ENCODE peak calls at places on chromosome 6, in nine cellular contexts. X is heart right ventricle; G is stomach; E is BE2C; U is cardiac muscle cell; V is CD8-positive, alpha-beta T cell; D is IMR-90; H is choroid plexus epithelial cell; J is BJ. M is an unnamed sample.

GRCh38 chr6:149862901-149863595 is 1.1 kb downstream of the LRP11 start:
- DNase-seq in X (peak), G (peak), E (peak), U (peak), V (no peak), D (peak), H (peak), J (no peak), M (no peak)

GRCh38 chr6:131510094-131510493 is 62.9 kb upstream of the ARG1 start:
- DNase-seq in X (no peak), G (no peak), E (no peak), U (no peak), V (no peak), D (no peak), H (no peak), J (no peak), M (no peak)

GRCh38 chr6:107822154-107823046 is 1.7 kb downstream of the SCML4 start:
- DNase-seq in X (no peak), G (no peak), E (no peak), U (peak), V (no peak), D (no peak), H (peak), J (no peak), M (no peak)

GRCh38 chr6:169328112-169328801 is 74.6 kb upstream of the THBS2 start:
- DNase-seq in X (no peak), G (no peak), E (no peak), U (peak), V (no peak), D (peak), H (peak), J (no peak), M (no peak)

GRCh38 chr6:113875470-113875869 is 18.3 kb downstream of the MARCKS start:
- DNase-seq in X (no peak), G (no peak), E (no peak), U (peak), V (no peak), D (peak), H (peak), J (no peak), M (no peak)

GRCh38 chr6:119256978-119257462 is 92.5 kb downstream of the MAN1A1 start:
- DNase-seq in X (no peak), G (no peak), E (no peak), U (no peak), V (no peak), D (no peak), H (no peak), J (no peak), M (no peak)

GRCh38 chr6:135534773-135535380 is 37.3 kb upstream of the AHI1 start:
- DNase-seq in X (no peak), G (no peak), E (no peak), U (peak), V (no peak), D (peak), H (peak), J (no peak), M (no peak)

GRCh38 chr6:79373246-79373645 is 138.8 kb upstream of the HMGN3 start:
- DNase-seq in X (no peak), G (peak), E (no peak), U (no peak), V (no peak), D (no peak), H (no peak), J (no peak), M (no peak)

GRCh38 chr6:35972471-35972985 is 51.6 kb upstream of the SRPK1 start:
- DNase-seq in X (no peak), G (no peak), E (peak), U (no peak), V (no peak), D (no peak), H (no peak), J (no peak), M (no peak)

GRCh38 chr6:169158750-169159149 is 94.9 kb downstream of the THBS2 start:
- DNase-seq in X (no peak), G (no peak), E (no peak), U (peak), V (no peak), D (peak), H (no peak), J (no peak), M (no peak)

GRCh38 chr6:134182528-134182927 is 130.1 kb upstream of the SLC2A12 start:
- DNase-seq in X (no peak), G (no peak), E (no peak), U (no peak), V (no peak), D (no peak), H (no peak), J (no peak), M (no peak)

GRCh38 chr6:110041149-110041548 is 63.0 kb downstream of the GPR6 start:
- DNase-seq in X (no peak), G (no peak), E (no peak), U (no peak), V (no peak), D (no peak), H (no peak), J (no peak), M (no peak)

GRCh38 chr6:69985180-69985579 is 118.8 kb downstream of the COL19A1 start:
- DNase-seq in X (no peak), G (no peak), E (no peak), U (no peak), V (no peak), D (no peak), H (peak), J (no peak), M (no peak)

GRCh38 chr6:139161817-139162284 is 27.0 kb downstream of the HECA start:
- DNase-seq in X (no peak), G (no peak), E (no peak), U (no peak), V (no peak), D (no peak), H (no peak), J (no peak), M (no peak)

GRCh38 chr6:61809004-61809595 is 476.9 kb downstream of the KHDRBS2 start:
- DNase-seq in X (no peak), G (no peak), E (no peak), U (peak), V (no peak), D (no peak), H (peak), J (no peak), M (no peak)

GRCh38 chr6:73309784-73310502 is 44.1 kb downstream of the DPPA5 start:
- DNase-seq in X (peak), G (peak), E (peak), U (peak), V (no peak), D (peak), H (peak), J (no peak), M (peak)

GRCh38 chr6:35310265-35310831 is 12.7 kb downstream of the DEF6 start:
- DNase-seq in X (no peak), G (no peak), E (no peak), U (no peak), V (no peak), D (no peak), H (no peak), J (no peak), M (no peak)

GRCh38 chr6:151391471-151392428 is at the start of gene ZBTB2:
- DNase-seq in X (peak), G (peak), E (peak), U (peak), V (peak), D (peak), H (peak), J (peak), M (peak)

GRCh38 chr6:147331401-147331800 is 127.2 kb downstream of the STXBP5 start:
- DNase-seq in X (no peak), G (no peak), E (no peak), U (no peak), V (no peak), D (no peak), H (no peak), J (no peak), M (no peak)

GRCh38 chr6:127146935-127147334 is 28.5 kb downstream of the RSPO3 start:
- DNase-seq in X (no peak), G (no peak), E (no peak), U (peak), V (no peak), D (peak), H (peak), J (peak), M (peak)

GRCh38 chr6:13814938-13815575 is 700 bp upstream of the MCUR1 start:
- DNase-seq in X (no peak), G (no peak), E (no peak), U (peak), V (no peak), D (no peak), H (peak), J (no peak), M (no peak)

GRCh38 chr6:165663283-165663735 is 268 bp upstream of the PDE10A start:
- DNase-seq in X (peak), G (no peak), E (no peak), U (peak), V (no peak), D (peak), H (peak), J (no peak), M (no peak)

GRCh38 chr6:53822355-53823115 is 27.7 kb downstream of the LRRC1 start:
- DNase-seq in X (no peak), G (no peak), E (no peak), U (no peak), V (no peak), D (peak), H (no peak), J (no peak), M (no peak)

GRCh38 chr6:20404641-20405032 is 3.0 kb downstream of the E2F3 start:
- DNase-seq in X (no peak), G (no peak), E (peak), U (peak), V (peak), D (peak), H (peak), J (no peak), M (no peak)

GRCh38 chr6:32886674-32887383 is 32.8 kb downstream of the PSMB9 start:
- DNase-seq in X (peak), G (no peak), E (no peak), U (peak), V (no peak), D (peak), H (peak), J (peak), M (no peak)

GRCh38 chr6:951782-952181 is 258.8 kb upstream of the EXOC2 start:
- DNase-seq in X (no peak), G (no peak), E (no peak), U (no peak), V (no peak), D (no peak), H (no peak), J (no peak), M (no peak)

GRCh38 chr6:72850469-72850868 is 228.6 kb downstream of the KCNQ5 start:
- DNase-seq in X (no peak), G (no peak), E (no peak), U (no peak), V (no peak), D (no peak), H (no peak), J (no peak), M (no peak)

GRCh38 chr6:125191916-125192609 is 38.5 kb downstream of the TPD52L1 start:
- DNase-seq in X (peak), G (peak), E (peak), U (peak), V (no peak), D (peak), H (peak), J (no peak), M (no peak)

GRCh38 chr6:14912226-14912625 is 333.6 kb upstream of the JARID2 start:
- DNase-seq in X (no peak), G (no peak), E (no peak), U (peak), V (no peak), D (no peak), H (peak), J (no peak), M (no peak)

GRCh38 chr6:103672169-103672568 is 1187.5 kb downstream of the HACE1 start:
- DNase-seq in X (no peak), G (no peak), E (no peak), U (no peak), V (no peak), D (no peak), H (peak), J (no peak), M (peak)

GRCh38 chr6:135025775-135026174 is 28.8 kb downstream of the HBS1L start:
- DNase-seq in X (no peak), G (no peak), E (no peak), U (no peak), V (no peak), D (no peak), H (no peak), J (no peak), M (no peak)

GRCh38 chr6:154432533-154433476 is 76.2 kb upstream of the IPCEF1 start:
- DNase-seq in X (no peak), G (no peak), E (no peak), U (peak), V (no peak), D (no peak), H (peak), J (no peak), M (no peak)

GRCh38 chr6:106037060-106037459 is 49.1 kb upstream of the PRDM1 start:
- DNase-seq in X (no peak), G (no peak), E (no peak), U (no peak), V (no peak), D (peak), H (peak), J (peak), M (no peak)

GRCh38 chr6:13989424-13990144 is 64.8 kb downstream of the RNF182 start:
- DNase-seq in X (no peak), G (no peak), E (no peak), U (no peak), V (no peak), D (peak), H (peak), J (no peak), M (no peak)

GRCh38 chr6:156659317-156660198 is 117.6 kb upstream of the ARID1B start:
- DNase-seq in X (no peak), G (no peak), E (no peak), U (no peak), V (no peak), D (no peak), H (no peak), J (no peak), M (no peak)

GRCh38 chr6:317452-318144 is 25.3 kb downstream of the DUSP22 start:
- DNase-seq in X (no peak), G (no peak), E (no peak), U (no peak), V (no peak), D (no peak), H (no peak), J (no peak), M (no peak)

GRCh38 chr6:34316442-34317171 is 67.8 kb upstream of the SMIM29 start:
- DNase-seq in X (no peak), G (no peak), E (no peak), U (no peak), V (no peak), D (no peak), H (no peak), J (no peak), M (no peak)

DNA sequence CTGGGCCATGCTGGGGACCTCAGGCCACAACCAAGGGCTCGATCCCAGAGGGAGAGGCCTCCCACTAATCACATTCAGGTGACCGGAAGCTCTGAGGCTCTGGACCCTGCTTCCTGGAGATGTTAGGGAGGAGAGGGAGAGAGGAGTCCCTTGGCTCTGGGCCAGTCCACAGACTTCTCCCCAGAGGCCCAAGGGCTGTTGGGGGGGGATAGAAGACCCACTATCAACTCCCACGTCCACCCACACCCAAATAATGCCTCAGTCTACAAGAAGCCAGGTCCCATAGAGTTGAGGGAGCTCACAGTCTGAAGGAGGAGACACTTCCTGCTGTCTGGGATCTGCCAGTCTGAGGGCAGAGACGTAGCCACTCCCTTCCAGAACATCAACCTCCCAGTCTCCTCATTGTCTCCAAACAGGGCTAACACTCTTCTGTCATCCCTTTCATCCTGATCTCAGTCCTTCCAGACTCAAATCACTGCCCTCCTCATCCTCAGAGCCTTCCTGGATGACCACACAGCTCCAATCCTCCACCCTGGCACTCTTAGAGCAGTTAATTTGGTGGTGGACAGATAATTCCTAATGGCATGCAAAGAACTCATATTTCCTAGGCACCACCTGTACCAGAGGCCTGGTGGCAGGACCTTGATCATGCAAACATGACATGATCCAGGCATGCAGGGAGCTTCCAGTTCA is 69.9 kb downstream of the MRPL14 start:
- DNase-seq in X (no peak), G (no peak), E (no peak), U (peak), V (no peak), D (peak), H (no peak), J (no peak), M (peak)
- TF ChIP-seq CTCF in X (no peak), G (no peak), E (no peak), U (no peak), V (no peak), D (no peak), H (no peak), J (no peak), M (no peak)

GRCh38 chr6:63410435-63411426 is 90.9 kb upstream of the LGSN start:
- DNase-seq in X (no peak), G (no peak), E (no peak), U (no peak), V (no peak), D (no peak), H (no peak), J (no peak), M (no peak)

GRCh38 chr6:63418741-63419140 is 99.0 kb upstream of the LGSN start:
- DNase-seq in X (no peak), G (no peak), E (no peak), U (no peak), V (no peak), D (no peak), H (no peak), J (no peak), M (no peak)

DNA sequence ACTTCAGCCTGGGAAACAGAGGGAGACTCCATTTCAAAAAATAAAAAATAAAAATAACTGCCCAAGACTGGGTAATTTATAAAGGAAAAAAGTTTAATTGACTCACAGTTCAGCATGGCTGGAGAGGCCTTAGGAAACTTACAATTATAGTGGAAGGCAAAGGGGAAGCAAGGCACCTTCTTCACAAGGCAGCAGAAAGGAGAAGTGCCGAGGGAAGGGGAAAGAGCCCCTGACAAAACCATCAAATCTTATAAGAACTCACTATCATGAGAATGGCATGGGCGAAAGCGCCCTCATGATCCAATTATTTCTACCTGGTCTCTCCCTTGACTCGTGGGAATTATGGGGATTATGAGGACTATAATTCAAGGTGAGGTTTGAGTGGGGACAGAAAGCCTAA is 95.5 kb upstream of the LGSN start:
- DNase-seq in X (no peak), G (no peak), E (no peak), U (no peak), V (no peak), D (no peak), H (no peak), J (no peak), M (no peak)
- H3K4me3 ChIP-seq in X (no peak), G (no peak), E (no peak), U (no peak), V (no peak), D (no peak), H (no peak), J (no peak), M (no peak)

GRCh38 chr6:30282522-30282921 is 44.2 kb upstream of the TRIM39 start:
- DNase-seq in X (no peak), G (no peak), E (no peak), U (no peak), V (no peak), D (no peak), H (no peak), J (no peak), M (no peak)
- TF ChIP-seq CTCF in X (no peak), G (no peak), E (no peak), U (no peak), V (no peak), D (no peak), H (no peak), J (no peak), M (no peak)

DNA sequence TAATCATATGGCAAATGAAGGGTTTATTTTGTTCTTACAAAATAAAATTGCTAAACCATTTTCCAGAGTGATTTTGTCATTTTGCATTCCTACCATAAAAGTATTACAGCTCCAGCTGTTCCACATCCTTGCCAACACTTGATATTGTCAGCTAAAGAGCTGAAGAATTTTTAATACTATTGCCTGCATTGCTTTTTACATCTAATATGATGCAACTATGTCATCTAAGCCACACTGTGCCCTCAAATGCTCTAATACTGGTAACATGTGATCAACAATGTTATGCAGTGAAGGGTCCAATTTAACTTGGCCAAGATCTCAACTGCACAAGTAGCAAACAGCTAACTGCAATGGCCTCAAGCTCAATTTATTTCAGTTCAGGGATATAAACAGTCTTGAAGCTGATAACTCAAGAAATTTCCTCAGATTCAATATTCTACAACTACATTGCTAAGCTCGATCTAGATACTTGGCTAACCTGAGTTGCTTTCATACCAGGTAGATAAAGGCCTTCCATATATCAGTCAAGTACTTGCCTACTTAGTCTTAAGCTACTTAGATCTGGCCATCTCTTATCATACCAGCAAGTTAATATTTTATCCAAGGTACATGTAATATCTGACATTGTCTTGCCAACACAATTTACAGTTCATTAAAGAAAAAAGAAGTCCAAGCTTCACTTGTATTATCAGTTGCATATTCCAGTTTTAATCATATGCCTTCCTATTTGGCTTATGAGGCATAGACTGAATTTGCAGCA is 17.0 kb downstream of the AKIRIN2 start:
- DNase-seq in X (no peak), G (no peak), E (no peak), U (no peak), V (no peak), D (no peak), H (no peak), J (no peak), M (no peak)
- H3K4me3 ChIP-seq in X (no peak), G (no peak), E (no peak), U (no peak), V (no peak), D (no peak), H (no peak), J (no peak), M (no peak)

GRCh38 chr6:100673641-100674040 is 207.5 kb downstream of the ASCC3 start:
- DNase-seq in X (no peak), G (no peak), E (no peak), U (no peak), V (no peak), D (no peak), H (no peak), J (no peak), M (no peak)

GRCh38 chr6:100677240-100677639 is 203.9 kb downstream of the ASCC3 start:
- DNase-seq in X (no peak), G (no peak), E (no peak), U (no peak), V (no peak), D (no peak), H (no peak), J (no peak), M (no peak)

GRCh38 chr6:100678027-100678426 is 203.1 kb downstream of the ASCC3 start:
- DNase-seq in X (no peak), G (no peak), E (no peak), U (peak), V (no peak), D (peak), H (peak), J (no peak), M (no peak)
- TF ChIP-seq CTCF in X (no peak), G (no peak), E (peak), U (no peak), V (no peak), D (peak), H (peak), J (peak), M (peak)

GRCh38 chr6:137415834-137416190 is 78.4 kb downstream of the OLIG3 start:
- DNase-seq in X (no peak), G (no peak), E (no peak), U (no peak), V (no peak), D (no peak), H (no peak), J (no peak), M (no peak)
- H3K4me3 ChIP-seq in X (peak), G (peak), E (no peak), U (no peak), V (peak), D (no peak), H (no peak), J (no peak), M (no peak)

M was measured in retinal pigment epithelial cell.